ENCODE peak calls at places on chromosome 21, in six cellular contexts. E is GM20000, X is heart left ventricle, N is AG04450, M is osteocyte, Q is glutamatergic neuron. W is an unnamed sample.
A peak's percentile ranks its signal among the peaks of the same experiment; 100 is the strongest.

GRCh38 chr21:37450385-37451044 is 83.9 kb downstream of the DYRK1A start:
- DNase-seq in E (no peak), X (no peak), N (no peak), M (no peak), Q (no peak), W (no peak)

GRCh38 chr21:44088401-44088780 is 18.8 kb upstream of the PWP2 start:
- DNase-seq in E (no peak), X (no peak), N (no peak), M (peak; percentile 75), Q (no peak), W (no peak)

GRCh38 chr21:45333583-45334121 is 46.0 kb upstream of the POFUT2 start:
- DNase-seq in E (no peak), X (peak; percentile 45), N (no peak), M (no peak), Q (no peak), W (no peak)

GRCh38 chr21:38120984-38121855 is 135.6 kb upstream of the KCNJ15 start:
- DNase-seq in E (no peak), X (no peak), N (no peak), M (no peak), Q (no peak), W (no peak)

GRCh38 chr21:45641480-45642035 is 2.0 kb upstream of the PCBP3 start:
- DNase-seq in E (no peak), X (no peak), N (no peak), M (no peak), Q (no peak), W (no peak)

GRCh38 chr21:44425307-44425894 is 29.9 kb upstream of the LRRC3 start:
- DNase-seq in E (no peak), X (peak; percentile 50), N (no peak), M (peak; percentile 80), Q (no peak), W (no peak)

GRCh38 chr21:27532081-27532480 is 565.2 kb upstream of the ADAMTS5 start:
- DNase-seq in E (no peak), X (no peak), N (no peak), M (no peak), Q (no peak), W (no peak)

GRCh38 chr21:31671146-31671716 is 11.7 kb downstream of the SOD1 start:
- DNase-seq in E (no peak), X (no peak), N (no peak), M (no peak), Q (no peak), W (no peak)

GRCh38 chr21:45935628-45936027 is 45.9 kb upstream of the COL6A1 start:
- DNase-seq in E (no peak), X (no peak), N (no peak), M (no peak), Q (no peak), W (no peak)

DNA sequence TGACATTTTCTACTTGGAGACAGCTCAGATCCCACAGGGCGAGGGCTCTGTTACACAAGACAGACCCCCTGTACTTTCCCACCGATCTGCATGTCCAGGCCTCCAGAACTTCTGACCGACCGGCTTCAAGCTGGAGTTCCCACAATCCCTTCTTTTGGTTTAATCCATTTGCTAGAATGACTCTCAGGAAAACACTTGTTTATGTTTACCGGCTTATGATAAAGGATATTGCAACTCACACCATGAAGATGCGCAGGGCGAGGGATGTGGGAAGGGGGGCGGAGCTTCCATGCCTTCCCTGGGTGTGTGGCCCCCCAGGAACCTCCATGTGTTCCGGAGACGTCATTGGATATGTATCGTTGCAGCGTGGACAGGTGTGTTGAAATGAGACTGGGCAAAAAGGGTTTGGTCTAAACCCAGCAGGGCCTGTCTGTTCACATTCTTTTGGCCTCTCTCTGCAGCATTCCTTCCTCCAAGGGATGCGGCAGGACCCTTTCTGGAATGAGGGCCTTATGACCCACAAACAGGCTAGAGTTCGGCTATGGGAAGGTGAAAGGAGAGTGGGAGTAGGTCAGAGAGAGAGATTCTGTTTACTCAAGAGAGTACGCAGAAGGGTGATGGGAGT is 7.5 kb upstream of the IGSF5 start:
- DNase-seq in E (no peak), X (no peak), N (no peak), M (no peak), Q (no peak), W (no peak)
- TF ChIP-seq CTCF in E (no peak), X (no peak), N (no peak), M (no peak), Q (no peak), W (no peak)

DNA sequence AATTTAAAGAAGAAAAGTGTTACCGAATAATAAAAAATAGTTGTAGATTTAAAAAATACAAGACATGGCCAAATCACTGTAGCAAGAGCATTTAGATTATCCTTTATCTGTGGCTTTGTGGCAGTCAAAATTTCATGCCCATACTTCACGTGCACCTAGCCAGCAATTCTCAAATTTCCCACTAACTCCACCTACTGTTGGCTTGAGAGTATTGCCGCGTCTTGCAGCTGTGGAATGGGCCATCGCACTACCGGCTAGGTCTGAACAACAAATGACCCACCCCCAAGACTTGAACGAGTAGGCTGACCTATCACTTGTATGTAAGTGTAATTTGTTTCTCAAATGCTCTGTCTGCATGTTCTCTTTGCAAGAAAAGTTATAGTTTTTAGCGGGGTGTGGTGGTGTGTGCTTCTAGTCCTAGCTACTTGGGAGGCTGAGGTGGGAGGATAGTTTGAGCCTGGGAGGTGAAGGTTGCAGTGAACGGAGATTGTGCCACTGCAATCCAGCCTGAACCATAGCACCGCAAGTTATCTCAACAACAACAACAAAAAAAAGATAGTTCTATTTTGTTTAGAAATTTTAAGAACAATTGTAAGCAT is 4.1 kb downstream of the KRTAP13-4 start:
- DNase-seq in E (no peak), X (no peak), N (no peak), M (no peak), Q (peak; percentile 56), W (peak; percentile 30)
- TF ChIP-seq CTCF in E (peak; percentile 22), X (peak; percentile 20), N (no peak), M (peak; percentile 78), Q (peak; percentile 75), W (peak; percentile 45)

GRCh38 chr21:28590722-28591121 is 402.0 kb downstream of the LTN1 start:
- DNase-seq in E (no peak), X (no peak), N (no peak), M (no peak), Q (no peak), W (no peak)
- TF ChIP-seq CTCF in E (no peak), X (no peak), N (no peak), M (no peak), Q (no peak), W (no peak)

DNA sequence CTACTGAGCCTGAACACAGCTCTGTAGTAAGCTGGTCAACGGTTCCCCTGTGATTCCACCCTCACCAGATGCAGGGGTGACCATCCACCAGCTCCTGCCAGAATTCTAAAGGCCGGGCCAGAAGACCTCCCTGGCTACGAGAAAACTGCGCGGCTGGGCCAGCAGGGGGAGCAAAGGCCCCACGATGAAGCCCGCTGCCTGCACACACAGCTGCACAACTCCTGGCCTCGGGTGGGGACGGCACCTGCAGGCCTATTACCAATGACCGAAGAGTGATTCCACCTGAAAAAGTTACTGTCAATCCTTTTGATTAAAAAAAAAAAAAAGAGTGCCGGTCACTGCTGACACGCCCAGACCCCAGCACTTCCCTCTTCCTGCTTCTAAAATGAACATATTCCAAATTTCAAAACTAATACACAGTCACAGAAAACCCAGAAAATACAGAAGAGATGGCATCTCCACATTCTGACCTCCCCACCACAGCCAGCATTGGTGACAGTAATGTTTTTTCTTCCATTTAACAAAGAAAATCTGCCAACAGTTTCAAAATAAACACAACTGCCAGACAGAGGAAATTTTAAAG is 49.8 kb upstream of the RIPK4 start:
- DNase-seq in E (peak; percentile 94), X (peak; percentile 83), N (no peak), M (no peak), Q (peak; percentile 78), W (peak; percentile 73)
- TF ChIP-seq CTCF in E (peak; percentile 95), X (peak; percentile 73), N (peak; percentile 90), M (peak; percentile 88), Q (peak; percentile 78), W (peak; percentile 62)

GRCh38 chr21:25400427-25400826 is 206.9 kb downstream of the MRPL39 start:
- DNase-seq in E (no peak), X (no peak), N (no peak), M (no peak), Q (no peak), W (no peak)
- TF ChIP-seq CTCF in E (no peak), X (no peak), N (no peak), M (no peak), Q (no peak), W (no peak)

DNA sequence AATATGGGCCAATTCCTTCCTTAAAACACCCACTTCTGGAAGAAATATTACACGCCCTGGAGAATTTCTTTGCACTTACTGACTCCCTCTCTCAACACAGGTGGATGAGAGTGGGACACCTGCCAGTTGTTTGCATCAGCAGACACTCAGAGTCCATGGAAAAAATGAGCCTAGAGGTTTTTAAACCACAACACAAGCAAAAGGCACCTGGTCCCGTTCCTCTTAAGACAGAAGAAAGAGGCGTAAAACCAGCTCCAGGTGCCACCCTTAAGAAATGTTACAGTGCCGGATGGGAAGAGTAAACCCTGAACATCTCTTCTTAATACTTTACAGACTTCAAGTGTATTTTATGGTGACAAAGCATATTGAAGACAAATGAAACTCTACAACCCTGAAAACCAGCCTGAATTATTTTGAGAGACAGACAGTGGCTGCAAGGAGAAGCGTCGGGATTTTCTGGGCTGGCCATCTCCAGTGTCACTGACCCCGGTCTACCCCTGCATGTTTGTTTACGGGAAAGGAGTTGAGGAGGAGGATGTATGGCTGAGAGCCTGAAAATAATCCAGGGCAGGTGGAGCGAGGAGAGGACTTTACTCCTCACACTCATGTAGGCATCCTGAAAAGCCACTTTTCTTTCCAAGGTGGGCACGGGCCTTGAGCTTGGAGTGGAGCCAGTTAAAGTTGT is 7.8 kb upstream of the RIPK4 start:
- DNase-seq in E (no peak), X (no peak), N (no peak), M (no peak), Q (no peak), W (no peak)
- TF ChIP-seq CTCF in E (no peak), X (no peak), N (no peak), M (no peak), Q (no peak), W (no peak)

W was measured in nephron progenitor cell.